ENCODE peak calls at places on chromosomes 16 and 17, in four cellular contexts. R, K, M and X are unnamed samples.
A peak's percentile ranks its signal among the peaks of the same experiment; 100 is the strongest.

GRCh38 chr17:77692571-77693161 is 265.8 kb upstream of the TNRC6C start:
- DNase-seq in R (no peak), K (no peak), M (no peak), X (no peak)

GRCh38 chr17:34556384-34556783 is 23.0 kb upstream of the TMEM132E start:
- DNase-seq in R (no peak), K (peak; percentile 56), M (no peak), X (no peak)

GRCh38 chr17:61395983-61396585 is 3.6 kb upstream of the TBX2 start:
- DNase-seq in R (no peak), K (no peak), M (no peak), X (no peak)

GRCh38 chr16:27532088-27532810 is 17.5 kb downstream of the GTF3C1 start:
- DNase-seq in R (no peak), M (no peak), K (no peak), X (no peak)

GRCh38 chr16:48381201-48381600 is 4.0 kb downstream of the SIAH1 start:
- DNase-seq in M (no peak), K (no peak), R (no peak), X (no peak)

GRCh38 chr17:76265624-76266243 is 586 bp downstream of the UBALD2 start:
- DNase-seq in M (no peak), K (peak; percentile 64), R (no peak), X (no peak)

GRCh38 chr17:16417896-16418683 is 2.7 kb downstream of the TRPV2 start:
- DNase-seq in K (no peak), M (no peak), R (no peak), X (no peak)

GRCh38 chr16:62665269-62665668 is 629.0 kb upstream of the CDH8 start:
- DNase-seq in K (no peak), R (no peak), M (no peak), X (no peak)

GRCh38 chr17:58300336-58300735 is 19.6 kb upstream of the MPO start:
- DNase-seq in R (no peak), K (no peak), M (no peak), X (no peak)

GRCh38 chr16:79213214-79213613 is 387.3 kb downstream of the MAF start:
- DNase-seq in K (no peak), R (no peak), M (no peak), X (peak; percentile 10)

GRCh38 chr16:80063028-80063767 is 462.7 kb upstream of the MAF start:
- DNase-seq in M (no peak), K (no peak), R (no peak), X (no peak)

GRCh38 chr16:83623091-83623730 is 184.6 kb upstream of the HSBP1 start:
- DNase-seq in R (no peak), K (no peak), M (no peak), X (no peak)

GRCh38 chr17:42679001-42679491 is 2.3 kb upstream of the PLEKHH3 start:
- DNase-seq in K (peak; percentile 46), M (no peak), R (peak; percentile 57), X (peak; percentile 66)

GRCh38 chr16:2210386-2211365 is at the start of gene BRICD5:
- DNase-seq in M (no peak), R (no peak), K (no peak), X (peak; percentile 76)

GRCh38 chr17:32142857-32143524 is 689 bp downstream of the RHOT1 start:
- DNase-seq in R (peak; percentile 64), K (peak; percentile 85), M (no peak), X (peak; percentile 49)

GRCh38 chr17:2776589-2777241 is 19.5 kb upstream of the RAP1GAP2 start:
- DNase-seq in R (peak; percentile 46), M (no peak), K (peak; percentile 27), X (peak; percentile 34)

GRCh38 chr16:85463228-85463611 is 149.9 kb upstream of the GSE1 start:
- DNase-seq in K (peak; percentile 80), M (no peak), R (no peak), X (no peak)

GRCh38 chr17:75774988-75775668 is 9.5 kb upstream of the UNK start:
- DNase-seq in K (no peak), M (no peak), R (no peak), X (no peak)

GRCh38 chr17:60525347-60525623 is 757 bp downstream of the APPBP2 start:
- DNase-seq in M (no peak), K (no peak), R (no peak), X (no peak)

GRCh38 chr16:48105976-48106375 is 49.8 kb downstream of the ABCC12 start:
- DNase-seq in K (no peak), M (no peak), R (no peak), X (no peak)

GRCh38 chr17:59830846-59831486 is 61.8 kb downstream of the TUBD1 start:
- DNase-seq in M (no peak), R (no peak), K (no peak), X (no peak)

GRCh38 chr16:66150691-66151090 is 215.8 kb upstream of the CDH5 start:
- DNase-seq in M (no peak), K (no peak), R (no peak), X (no peak)

GRCh38 chr16:11506816-11507305 is 79.9 kb downstream of the LITAF start:
- DNase-seq in K (peak; percentile 23), M (no peak), R (no peak), X (no peak)

GRCh38 chr17:63440770-63441335 is 5.3 kb downstream of the CYB561 start:
- DNase-seq in R (no peak), M (no peak), K (no peak), X (no peak)

GRCh38 chr16:16871196-16871595 is 492.3 kb downstream of the NPIPA7 start:
- DNase-seq in R (no peak), K (no peak), M (no peak), X (no peak)

GRCh38 chr17:61488878-61489718 is 36.9 kb downstream of the TBX4 start:
- DNase-seq in R (no peak), M (no peak), K (no peak), X (peak; percentile 90)

GRCh38 chr16:55370762-55371482 is 46.9 kb downstream of the IRX6 start:
- DNase-seq in R (peak; percentile 9), M (no peak), K (no peak), X (peak; percentile 7)

GRCh38 chr17:17103160-17103559 is 60.9 kb downstream of the MPRIP start:
- DNase-seq in K (no peak), M (no peak), R (no peak), X (peak; percentile 18)

GRCh38 chr17:59154335-59154720 is 658 bp downstream of the SKA2 start:
- DNase-seq in M (no peak), R (no peak), K (peak; percentile 25), X (peak; percentile 41)

GRCh38 chr17:9406046-9406631 is 169.5 kb downstream of the STX8 start:
- DNase-seq in K (no peak), M (no peak), R (no peak), X (no peak)

GRCh38 chr17:48589831-48590602 is at the start of gene HOXB3:
- DNase-seq in M (no peak), R (no peak), K (no peak), X (no peak)

GRCh38 chr17:48587276-48588073 is 2.6 kb downstream of the HOXB3 start:
- DNase-seq in M (no peak), R (no peak), K (no peak), X (no peak)

GRCh38 chr17:48588074-48588415 is 2.0 kb downstream of the HOXB3 start:
- DNase-seq in M (no peak), R (no peak), K (no peak), X (no peak)

GRCh38 chr17:48589060-48589830 is 796 bp downstream of the HOXB3 start:
- DNase-seq in R (no peak), M (no peak), K (no peak), X (no peak)

DNA sequence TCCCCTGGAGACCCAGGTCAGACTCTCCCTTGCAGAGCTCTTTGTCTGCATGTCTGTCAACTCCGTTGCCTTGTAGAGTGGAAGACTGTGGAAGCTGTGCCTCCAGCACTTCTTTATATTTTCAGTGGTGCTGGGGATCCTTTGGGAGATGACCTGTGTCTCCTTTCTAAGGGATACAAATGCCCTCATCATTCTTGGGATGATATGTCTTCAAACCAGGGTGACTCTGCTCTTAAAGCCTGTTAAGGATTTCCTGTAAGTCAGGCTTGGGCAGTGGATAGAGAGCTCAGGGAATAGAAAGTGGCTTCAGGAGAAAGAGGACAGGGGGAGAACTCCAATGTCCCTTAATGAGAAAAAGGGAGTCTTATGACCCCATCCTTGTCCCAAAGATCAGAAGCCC is 1.5 kb downstream of the HOXB3 start:
- DNase-seq in K (no peak), M (no peak), R (no peak), X (no peak)
- H3K27ac ChIP-seq in K (no peak overlapping the region), M (no peak overlapping the region), R (no peak overlapping the region), X (no peak overlapping the region)

GRCh38 chr16:50666658-50667496 is 14.2 kb downstream of the SNX20 start:
- DNase-seq in M (peak; percentile 58), K (no peak), R (no peak), X (no peak)
- TF ChIP-seq CHD4 in M (no peak), K (no peak), R (no peak), X (no peak)

GRCh38 chr16:29668267-29668666 is 5.2 kb downstream of the SPN start:
- DNase-seq in K (no peak), M (no peak), R (no peak), X (no peak)
- H3K27ac ChIP-seq in K (no peak overlapping the region), M (no peak overlapping the region), R (no peak overlapping the region), X (no peak overlapping the region)

DNA sequence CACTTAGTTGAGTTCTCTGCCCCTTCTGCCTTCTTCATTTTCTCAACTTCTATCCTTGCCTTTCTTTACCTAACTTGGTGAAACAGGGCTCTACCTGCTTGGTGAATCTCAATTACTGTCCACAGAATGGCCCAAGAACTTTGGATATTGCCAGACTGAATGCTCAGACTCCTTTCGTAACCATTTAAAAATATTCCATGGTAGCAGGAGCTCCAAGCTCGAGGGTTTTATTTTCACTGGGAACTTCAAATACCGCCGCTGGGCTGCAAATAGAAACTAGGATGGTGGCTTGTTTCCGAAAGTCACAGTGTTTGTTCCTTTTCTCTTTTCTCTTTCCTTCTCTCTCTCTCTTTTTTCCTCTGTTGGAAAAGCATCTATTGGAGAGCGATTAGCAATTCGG is 13.2 kb downstream of the TMEM100 start:
- DNase-seq in R (no peak), M (no peak), K (no peak), X (no peak)
- TF ChIP-seq CHD4 in R (no peak), M (no peak), K (no peak), X (no peak)

GRCh38 chr17:80262775-80263244 is 2.2 kb downstream of the RNF213 start:
- DNase-seq in R (no peak), K (no peak), M (no peak), X (no peak)
- H3K27ac ChIP-seq in R (peak overlapping the region; percentile 100), K (peak overlapping the region; percentile 84), M (peak overlapping the region; percentile 73), X (peak overlapping the region; percentile 43)

DNA sequence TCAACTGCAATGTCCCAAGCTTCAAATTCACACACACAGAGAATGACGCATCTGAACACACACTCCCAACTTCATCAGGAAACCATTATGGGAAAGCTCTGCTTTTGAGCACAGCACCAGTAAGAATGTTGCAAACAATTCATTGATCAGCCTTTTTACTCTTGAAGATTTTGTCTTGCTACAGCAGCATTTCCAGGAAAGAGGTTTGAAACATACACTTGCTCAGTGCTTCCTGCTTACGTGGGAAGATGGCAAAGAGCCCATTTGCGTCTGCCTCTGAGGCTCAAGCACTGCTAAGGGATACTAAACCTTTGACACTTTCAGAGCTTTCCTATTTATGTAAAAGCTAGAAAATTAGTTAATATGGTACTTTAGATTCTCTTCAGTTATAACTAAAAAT is 77.2 kb upstream of the MON1B start:
- DNase-seq in R (no peak), M (no peak), K (no peak), X (no peak)
- TF ChIP-seq CHD4 in R (no peak), M (no peak), K (no peak), X (no peak)